ENCODE peak calls at places on chromosomes 13 and 19, in five cellular contexts. D is GM06990; S is activated naive CD4-positive, alpha-beta T cell treated with anti-CD3 and anti-CD28 coated beads for 36 hours; W is immature natural killer cell; Y is astrocyte of the spinal cord. O is an unnamed sample.

GRCh38 chr19:18223860-18224524 is 2.2 kb downstream of the PDE4C start:
- DNase-seq in Y (no peak), D (peak; percentile 74), W (peak; percentile 21), S (peak; percentile 29), O (no peak)

GRCh38 chr13:99269627-99270252 is 11.6 kb upstream of the GPR18 start:
- DNase-seq in Y (peak; percentile 76), W (peak; percentile 42), D (peak; percentile 52), S (peak; percentile 44), O (peak; percentile 15)

GRCh38 chr19:2627319-2627829 is 75.1 kb downstream of the GNG7 start:
- DNase-seq in W (no peak), Y (peak; percentile 98), D (peak; percentile 72), S (peak; percentile 78), O (no peak)

GRCh38 chr13:102817907-102818306 is 19.0 kb downstream of the BIVM start:
- DNase-seq in W (no peak), D (no peak), S (no peak), Y (peak; percentile 27), O (no peak)

GRCh38 chr13:49165798-49166752 is 54.1 kb upstream of the MLNR start:
- DNase-seq in Y (no peak), W (no peak), D (no peak), S (no peak), O (no peak)

GRCh38 chr19:2312819-2313501 is 5.0 kb upstream of the LINGO3 start:
- DNase-seq in W (no peak), D (no peak), S (no peak), Y (no peak), O (no peak)

GRCh38 chr19:49136771-49137171 is 17.4 kb downstream of the PPFIA3 start:
- DNase-seq in Y (no peak), S (no peak), D (no peak), W (no peak), O (no peak)

GRCh38 chr13:87123987-87124784 is 547.0 kb upstream of the SLITRK5 start:
- DNase-seq in D (no peak), Y (peak; percentile 99), W (no peak), S (no peak), O (no peak)

GRCh38 chr13:47241446-47241845 is 344.6 kb upstream of the HTR2A start:
- DNase-seq in S (no peak), Y (no peak), D (no peak), W (no peak), O (no peak)

GRCh38 chr19:40588110-40588854 is 11.6 kb downstream of the SHKBP1 start:
- DNase-seq in Y (peak; percentile 65), S (no peak), W (no peak), D (no peak), O (no peak)

GRCh38 chr19:49954092-49954825 is 6.7 kb downstream of the SIGLEC11 start:
- DNase-seq in W (no peak), D (no peak), S (no peak), Y (no peak), O (no peak)

GRCh38 chr19:28746486-28746885 is 466.5 kb downstream of the UQCRFS1 start:
- DNase-seq in S (no peak), D (no peak), W (no peak), Y (no peak), O (no peak)

GRCh38 chr19:16041571-16042386 is 34.5 kb upstream of the TPM4 start:
- DNase-seq in S (peak; percentile 83), W (peak; percentile 64), D (peak; percentile 55), Y (peak; percentile 62), O (peak; percentile 22)

GRCh38 chr13:28716511-28716910 is 2.3 kb downstream of the SLC46A3 start:
- DNase-seq in Y (peak; percentile 46), W (no peak), D (no peak), S (no peak), O (no peak)

GRCh38 chr19:47991191-47991808 is 670 bp downstream of the BSPH1 start:
- DNase-seq in W (no peak), D (no peak), Y (no peak), S (no peak), O (no peak)

GRCh38 chr13:79525458-79525857 is 44.5 kb downstream of the NDFIP2 start:
- DNase-seq in D (no peak), Y (no peak), S (no peak), W (no peak), O (no peak)

GRCh38 chr19:10603084-10603872 is 16.2 kb upstream of the AP1M2 start:
- DNase-seq in Y (no peak), W (peak; percentile 82), D (peak; percentile 66), S (peak; percentile 90), O (no peak)

GRCh38 chr13:58884810-58885209 is 1253.3 kb downstream of the PCDH17 start:
- DNase-seq in W (no peak), D (no peak), S (no peak), Y (no peak), O (no peak)

GRCh38 chr19:35518313-35518712 is 4.9 kb upstream of the DMKN start:
- DNase-seq in W (no peak), D (no peak), Y (peak; percentile 74), S (no peak), O (no peak)

GRCh38 chr19:55080915-55081772 is 5.5 kb downstream of the EPS8L1 start:
- DNase-seq in D (peak; percentile 93), W (peak; percentile 94), Y (peak; percentile 68), S (peak; percentile 92), O (peak; percentile 92)

GRCh38 chr19:10289167-10289835 is 451 bp upstream of the ICAM5 start:
- DNase-seq in Y (no peak), D (peak; percentile 86), W (peak; percentile 63), S (peak; percentile 72), O (peak; percentile 70)

GRCh38 chr13:24654741-24655140 is 25.5 kb upstream of the ATP12A start:
- DNase-seq in W (no peak), D (no peak), Y (no peak), S (no peak), O (no peak)

GRCh38 chr13:51921790-51922740 is 60.3 kb downstream of the CCDC70 start:
- DNase-seq in D (no peak), S (no peak), Y (no peak), W (no peak), O (no peak)

GRCh38 chr19:18713550-18714117 is 30.2 kb downstream of the CRTC1 start:
- DNase-seq in S (no peak), D (no peak), Y (no peak), W (peak; percentile 33), O (no peak)

GRCh38 chr13:31638577-31638976 is 100.7 kb upstream of the RXFP2 start:
- DNase-seq in Y (peak; percentile 85), D (no peak), W (no peak), S (no peak), O (no peak)

GRCh38 chr19:5578094-5578846 is 10.5 kb upstream of the TINCR start:
- DNase-seq in S (peak; percentile 73), W (peak; percentile 58), Y (no peak), D (peak; percentile 46), O (peak; percentile 54)

GRCh38 chr13:23674795-23675640 is 104.8 kb downstream of the TNFRSF19 start:
- DNase-seq in W (no peak), S (peak; percentile 19), D (no peak), Y (peak; percentile 89), O (no peak)

GRCh38 chr19:1122972-1123363 is 19.2 kb downstream of the GPX4 start:
- DNase-seq in Y (peak; percentile 74), D (peak; percentile 79), W (no peak), S (peak; percentile 67), O (no peak)

GRCh38 chr13:50451609-50452008 is 391.9 kb downstream of the DLEU7 start:
- DNase-seq in W (no peak), D (no peak), Y (no peak), S (no peak), O (no peak)

GRCh38 chr19:32498641-32499200 is 82.3 kb upstream of the PDCD5 start:
- DNase-seq in D (no peak), W (peak; percentile 79), Y (peak; percentile 6), S (no peak), O (peak; percentile 71)

GRCh38 chr13:24630851-24631341 is 49.3 kb upstream of the ATP12A start:
- DNase-seq in Y (no peak), D (no peak), W (peak; percentile 23), S (no peak), O (no peak)